ENCODE peak calls at places on chromosome 4, in eight cellular contexts. D is GM20000, W is BJ, I is GM23338, Z is HL-60, B is kidney, T is NCI-H510A, G is ELR. H is an unnamed sample.

GRCh38 chr4:169416997-169417396 is 146.2 kb upstream of the SH3RF1 start:
- DNase-seq in G (no peak), I (no peak), B (no peak), T (no peak), D (no peak), W (no peak), Z (no peak), H (no peak)

GRCh38 chr4:110867251-110867960 is 244.5 kb upstream of the PITX2 start:
- DNase-seq in I (no peak), Z (no peak), B (no peak), T (no peak), D (peak), W (no peak), G (no peak), H (no peak)

GRCh38 chr4:110071466-110071865 is 126.9 kb downstream of the ELOVL6 start:
- DNase-seq in Z (no peak), B (no peak), D (no peak), I (no peak), G (no peak), W (no peak), T (no peak), H (no peak)

GRCh38 chr4:54661156-54661555 is 3.4 kb downstream of the KIT start:
- DNase-seq in Z (no peak), T (no peak), G (peak), D (no peak), I (no peak), W (peak), B (no peak), H (no peak)

GRCh38 chr4:73170518-73171198 is 87.9 kb downstream of the ANKRD17 start:
- DNase-seq in T (no peak), W (no peak), Z (no peak), I (no peak), G (no peak), B (peak), D (no peak), H (no peak)

GRCh38 chr4:147453561-147454141 is 27.2 kb upstream of the EDNRA start:
- DNase-seq in G (peak), Z (no peak), T (no peak), W (no peak), D (no peak), I (peak), B (no peak), H (no peak)

GRCh38 chr4:17358236-17358635 is 153.7 kb downstream of the QDPR start:
- DNase-seq in T (no peak), W (no peak), I (no peak), D (no peak), B (no peak), Z (no peak), G (no peak), H (no peak)

GRCh38 chr4:113604955-113605354 is 156.6 kb downstream of the CAMK2D start:
- DNase-seq in G (peak), B (no peak), W (no peak), Z (no peak), D (no peak), I (no peak), T (no peak), H (no peak)

GRCh38 chr4:140326395-140326993 is 47.0 kb upstream of the SCOC start:
- DNase-seq in B (no peak), T (no peak), W (no peak), D (no peak), I (peak), G (peak), Z (peak), H (peak)

GRCh38 chr4:7423801-7424552 is 10.8 kb downstream of the PSAPL1 start:
- DNase-seq in W (no peak), T (no peak), Z (no peak), B (peak), G (no peak), D (no peak), I (no peak), H (no peak)

GRCh38 chr4:7559741-7560376 is 125.1 kb upstream of the PSAPL1 start:
- DNase-seq in D (no peak), W (no peak), B (no peak), T (no peak), Z (no peak), G (no peak), I (no peak), H (no peak)

GRCh38 chr4:113584407-113585150 is 177.0 kb downstream of the CAMK2D start:
- DNase-seq in G (peak), I (peak), W (no peak), D (no peak), T (no peak), B (no peak), Z (no peak), H (no peak)

GRCh38 chr4:67499799-67500198 is 45.5 kb downstream of the CENPC start:
- DNase-seq in B (no peak), D (no peak), I (no peak), T (no peak), G (no peak), Z (peak), W (no peak), H (no peak)

GRCh38 chr4:97457253-97457652 is 686.0 kb downstream of the STPG2 start:
- DNase-seq in Z (no peak), T (no peak), G (no peak), D (no peak), I (no peak), B (no peak), W (no peak), H (no peak)

GRCh38 chr4:182179105-182179504 is 64.1 kb upstream of the TENM3 start:
- DNase-seq in B (no peak), Z (no peak), D (no peak), G (peak), I (peak), W (no peak), T (no peak), H (no peak)

GRCh38 chr4:107148922-107149321 is 112.8 kb upstream of the DKK2 start:
- DNase-seq in T (no peak), G (no peak), B (no peak), I (peak), D (no peak), W (no peak), Z (no peak), H (no peak)

GRCh38 chr4:41257257-41257900 is 651 bp downstream of the UCHL1 start:
- DNase-seq in T (peak), W (no peak), I (peak), D (peak), Z (no peak), B (peak), G (peak), H (peak)

GRCh38 chr4:136687596-136687995 is 844.7 kb downstream of the PCDH18 start:
- DNase-seq in I (no peak), Z (no peak), D (no peak), T (no peak), B (peak), W (no peak), G (no peak), H (no peak)

GRCh38 chr4:87974856-87975462 is 555 bp upstream of the SPP1 start:
- DNase-seq in T (peak), B (peak), W (no peak), D (no peak), G (peak), I (peak), Z (no peak), H (no peak)

GRCh38 chr4:21209854-21210253 is 509.6 kb downstream of the PACRGL start:
- DNase-seq in W (no peak), T (no peak), Z (no peak), I (no peak), D (no peak), B (no peak), G (no peak), H (no peak)

GRCh38 chr4:139901516-139902327 is 236.1 kb downstream of the MGST2 start:
- DNase-seq in W (no peak), B (no peak), D (no peak), G (peak), I (no peak), Z (no peak), T (no peak), H (no peak)

GRCh38 chr4:124883642-124884041 is 171.1 kb upstream of the ANKRD50 start:
- DNase-seq in I (no peak), D (no peak), T (no peak), B (no peak), W (no peak), G (no peak), Z (no peak), H (no peak)

GRCh38 chr4:145440292-145441007 is 41.2 kb upstream of the SMAD1 start:
- DNase-seq in B (no peak), W (no peak), G (no peak), D (no peak), Z (no peak), T (no peak), I (no peak), H (no peak)

GRCh38 chr4:72875138-72875537 is 194.4 kb downstream of the COX18 start:
- DNase-seq in D (no peak), B (no peak), T (no peak), G (no peak), Z (no peak), W (no peak), I (no peak), H (no peak)

GRCh38 chr4:20809796-20810195 is 109.5 kb downstream of the PACRGL start:
- DNase-seq in G (no peak), Z (no peak), T (peak), D (no peak), B (no peak), I (peak), W (no peak), H (no peak)

GRCh38 chr4:128570380-128570779 is 239.1 kb upstream of the JADE1 start:
- DNase-seq in B (no peak), W (no peak), Z (peak), G (peak), T (no peak), I (no peak), D (no peak), H (no peak)